ENCODE peak calls at places on chromosomes 13 and 19, in ten cellular contexts. One of them, this sample, is unnamed.

GRCh38 chr19:5264453-5264852 is 76.2 kb downstream of the PTPRS start:
- DNase-seq in bronchial epithelial cell: no peak
- DNase-seq in testis: no peak
- DNase-seq in cardiac muscle cell: no peak
- DNase-seq in esophagus squamous epithelium: no peak
- DNase-seq in foreskin fibroblast: no peak
- DNase-seq in ovary: no peak
- DNase-seq in NB4: no peak
- DNase-seq in BE2C: no peak
- DNase-seq in HCT116: no peak
- DNase-seq in this sample: no peak

GRCh38 chr19:32566246-32566830 is 14.7 kb upstream of the PDCD5 start:
- DNase-seq in bronchial epithelial cell: no peak
- DNase-seq in testis: no peak
- DNase-seq in cardiac muscle cell: peak; percentile 24
- DNase-seq in esophagus squamous epithelium: no peak
- DNase-seq in foreskin fibroblast: peak; percentile 65
- DNase-seq in ovary: no peak
- DNase-seq in NB4: peak; percentile 9
- DNase-seq in BE2C: peak; percentile 59
- DNase-seq in HCT116: no peak
- DNase-seq in this sample: peak; percentile 13

GRCh38 chr13:51311957-51312520 is 27.5 kb upstream of the SERPINE3 start:
- DNase-seq in bronchial epithelial cell: no peak
- DNase-seq in testis: no peak
- DNase-seq in cardiac muscle cell: no peak
- DNase-seq in esophagus squamous epithelium: no peak
- DNase-seq in foreskin fibroblast: no peak
- DNase-seq in ovary: no peak
- DNase-seq in NB4: no peak
- DNase-seq in BE2C: no peak
- DNase-seq in HCT116: no peak
- DNase-seq in this sample: no peak

GRCh38 chr13:66951426-66951825 is 278.7 kb downstream of the PCDH9 start:
- DNase-seq in bronchial epithelial cell: no peak
- DNase-seq in testis: no peak
- DNase-seq in cardiac muscle cell: no peak
- DNase-seq in esophagus squamous epithelium: no peak
- DNase-seq in foreskin fibroblast: no peak
- DNase-seq in ovary: no peak
- DNase-seq in NB4: no peak
- DNase-seq in BE2C: no peak
- DNase-seq in HCT116: no peak
- DNase-seq in this sample: no peak

GRCh38 chr19:29079331-29079730 is 133.6 kb downstream of the UQCRFS1 start:
- DNase-seq in bronchial epithelial cell: no peak
- DNase-seq in testis: no peak
- DNase-seq in cardiac muscle cell: no peak
- DNase-seq in esophagus squamous epithelium: no peak
- DNase-seq in foreskin fibroblast: no peak
- DNase-seq in ovary: no peak
- DNase-seq in NB4: no peak
- DNase-seq in BE2C: no peak
- DNase-seq in HCT116: no peak
- DNase-seq in this sample: no peak

GRCh38 chr13:99958402-99959126 is 13.0 kb downstream of the ZIC5 start:
- DNase-seq in bronchial epithelial cell: no peak
- DNase-seq in testis: no peak
- DNase-seq in cardiac muscle cell: no peak
- DNase-seq in esophagus squamous epithelium: no peak
- DNase-seq in foreskin fibroblast: no peak
- DNase-seq in ovary: no peak
- DNase-seq in NB4: no peak
- DNase-seq in BE2C: no peak
- DNase-seq in HCT116: no peak
- DNase-seq in this sample: no peak

GRCh38 chr13:94088742-94089141 is 390.7 kb downstream of the DCT start:
- DNase-seq in bronchial epithelial cell: no peak
- DNase-seq in testis: no peak
- DNase-seq in cardiac muscle cell: no peak
- DNase-seq in esophagus squamous epithelium: no peak
- DNase-seq in foreskin fibroblast: no peak
- DNase-seq in ovary: no peak
- DNase-seq in NB4: no peak
- DNase-seq in BE2C: no peak
- DNase-seq in HCT116: no peak
- DNase-seq in this sample: no peak

GRCh38 chr19:14089662-14090508 is 666 bp downstream of the SAMD1 start:
- DNase-seq in bronchial epithelial cell: no peak
- DNase-seq in testis: no peak
- DNase-seq in cardiac muscle cell: peak; percentile 75
- DNase-seq in esophagus squamous epithelium: no peak
- DNase-seq in foreskin fibroblast: peak; percentile 84
- DNase-seq in ovary: peak; percentile 70
- DNase-seq in NB4: peak; percentile 71
- DNase-seq in BE2C: peak; percentile 74
- DNase-seq in HCT116: no peak
- DNase-seq in this sample: peak; percentile 77

GRCh38 chr13:96460571-96460970 is 370.7 kb downstream of the HS6ST3 start:
- DNase-seq in bronchial epithelial cell: peak; percentile 10
- DNase-seq in testis: peak; percentile 26
- DNase-seq in cardiac muscle cell: peak; percentile 0
- DNase-seq in esophagus squamous epithelium: no peak
- DNase-seq in foreskin fibroblast: peak; percentile 2
- DNase-seq in ovary: no peak
- DNase-seq in NB4: no peak
- DNase-seq in BE2C: peak; percentile 72
- DNase-seq in HCT116: no peak
- DNase-seq in this sample: peak; percentile 0

GRCh38 chr13:97549201-97549600 is 115.2 kb downstream of the RAP2A start:
- DNase-seq in bronchial epithelial cell: no peak
- DNase-seq in testis: no peak
- DNase-seq in cardiac muscle cell: no peak
- DNase-seq in esophagus squamous epithelium: no peak
- DNase-seq in foreskin fibroblast: no peak
- DNase-seq in ovary: no peak
- DNase-seq in NB4: no peak
- DNase-seq in BE2C: no peak
- DNase-seq in HCT116: no peak
- DNase-seq in this sample: no peak

GRCh38 chr19:14433454-14434156 is 499 bp downstream of the PKN1 start:
- DNase-seq in bronchial epithelial cell: no peak
- DNase-seq in testis: peak; percentile 49
- DNase-seq in cardiac muscle cell: no peak
- DNase-seq in esophagus squamous epithelium: no peak
- DNase-seq in foreskin fibroblast: peak; percentile 36
- DNase-seq in ovary: peak; percentile 42
- DNase-seq in NB4: no peak
- DNase-seq in BE2C: no peak
- DNase-seq in HCT116: no peak
- DNase-seq in this sample: no peak

GRCh38 chr13:102838273-102838672 is 7.6 kb upstream of the ERCC5 start:
- DNase-seq in bronchial epithelial cell: no peak
- DNase-seq in testis: no peak
- DNase-seq in cardiac muscle cell: no peak
- DNase-seq in esophagus squamous epithelium: no peak
- DNase-seq in foreskin fibroblast: peak; percentile 16
- DNase-seq in ovary: no peak
- DNase-seq in NB4: no peak
- DNase-seq in BE2C: no peak
- DNase-seq in HCT116: no peak
- DNase-seq in this sample: no peak

GRCh38 chr13:97231118-97231831 is 9.1 kb downstream of the MBNL2 start:
- DNase-seq in bronchial epithelial cell: peak; percentile 64
- DNase-seq in testis: no peak
- DNase-seq in cardiac muscle cell: no peak
- DNase-seq in esophagus squamous epithelium: no peak
- DNase-seq in foreskin fibroblast: no peak
- DNase-seq in ovary: no peak
- DNase-seq in NB4: no peak
- DNase-seq in BE2C: peak; percentile 24
- DNase-seq in HCT116: no peak
- DNase-seq in this sample: no peak

DNA sequence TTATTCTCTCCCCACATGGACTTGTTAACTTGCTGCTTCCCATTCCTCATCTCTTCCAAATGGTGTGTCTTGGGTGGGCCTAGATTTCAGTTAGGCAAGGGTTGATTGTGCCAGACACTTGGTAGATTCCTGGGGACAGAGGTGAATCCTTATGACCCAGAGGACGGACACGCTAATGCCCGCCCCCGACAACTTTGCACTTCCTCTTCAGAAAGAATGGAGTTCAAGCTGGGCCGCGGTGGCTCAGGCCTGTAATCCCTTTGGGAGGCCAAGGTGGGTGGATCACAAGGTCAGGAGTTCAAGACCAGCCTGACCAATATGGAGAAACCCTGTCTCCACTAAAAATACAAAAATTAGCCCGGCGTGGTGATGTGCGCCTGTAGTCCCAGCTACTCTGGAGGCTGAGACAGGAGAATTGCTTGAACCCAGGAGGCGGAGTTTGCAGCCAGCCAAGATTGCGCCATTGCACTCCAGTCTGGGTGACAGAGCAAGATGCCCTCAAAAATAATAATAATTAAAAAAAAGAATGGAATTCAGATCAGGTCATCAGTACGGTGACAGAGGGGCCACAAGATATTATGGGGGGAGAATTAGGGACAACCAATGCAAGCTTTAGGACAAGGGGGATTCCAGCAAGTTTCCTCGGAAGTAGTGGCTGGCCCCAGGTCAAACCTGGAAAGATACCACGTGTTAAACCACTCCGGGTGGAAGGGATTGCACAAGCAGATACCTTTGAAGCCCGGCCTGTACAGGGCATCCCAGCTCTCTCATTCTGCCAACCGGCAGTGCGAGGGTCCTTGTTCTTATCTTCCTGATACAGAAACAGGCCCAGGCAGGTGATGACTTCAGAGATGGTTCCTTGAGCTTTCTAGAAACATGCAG is 2.7 kb downstream of the MYO9B start:
- DNase-seq in bronchial epithelial cell: peak; percentile 8
- DNase-seq in testis: no peak
- DNase-seq in cardiac muscle cell: peak; percentile 48
- DNase-seq in esophagus squamous epithelium: no peak
- DNase-seq in foreskin fibroblast: no peak
- DNase-seq in ovary: no peak
- DNase-seq in NB4: peak; percentile 51
- DNase-seq in BE2C: no peak
- DNase-seq in HCT116: no peak
- DNase-seq in this sample: peak; percentile 17
- H3K4me3 ChIP-seq in bronchial epithelial cell: no peak overlapping the region
- H3K4me3 ChIP-seq in testis: no peak overlapping the region
- H3K4me3 ChIP-seq in cardiac muscle cell: no peak overlapping the region
- H3K4me3 ChIP-seq in esophagus squamous epithelium: no peak overlapping the region
- H3K4me3 ChIP-seq in foreskin fibroblast: peak overlapping the region; percentile 10
- H3K4me3 ChIP-seq in ovary: no peak overlapping the region
- H3K4me3 ChIP-seq in NB4: peak overlapping the region; percentile 77
- H3K4me3 ChIP-seq in BE2C: no peak overlapping the region
- H3K4me3 ChIP-seq in HCT116: no peak overlapping the region
- H3K4me3 ChIP-seq in this sample: no peak overlapping the region

GRCh38 chr19:36331353-36332228 is 47.4 kb downstream of the ZFP14 start:
- DNase-seq in bronchial epithelial cell: peak; percentile 94
- DNase-seq in testis: peak; percentile 98
- DNase-seq in cardiac muscle cell: peak; percentile 96
- DNase-seq in esophagus squamous epithelium: peak; percentile 43
- DNase-seq in foreskin fibroblast: peak; percentile 97
- DNase-seq in ovary: peak; percentile 88
- DNase-seq in NB4: no peak
- DNase-seq in BE2C: peak; percentile 90
- DNase-seq in HCT116: no peak
- DNase-seq in this sample: peak; percentile 98
- TF ChIP-seq CTCF in bronchial epithelial cell: peak; percentile 3
- TF ChIP-seq CTCF in testis: peak; percentile 26
- TF ChIP-seq CTCF in cardiac muscle cell: no peak
- TF ChIP-seq CTCF in esophagus squamous epithelium: no peak
- TF ChIP-seq CTCF in foreskin fibroblast: no peak
- TF ChIP-seq CTCF in ovary: no peak
- TF ChIP-seq CTCF in NB4: no peak
- TF ChIP-seq CTCF in BE2C: no peak
- TF ChIP-seq CTCF in HCT116: no peak
- TF ChIP-seq CTCF in this sample: peak; percentile 4

DNA sequence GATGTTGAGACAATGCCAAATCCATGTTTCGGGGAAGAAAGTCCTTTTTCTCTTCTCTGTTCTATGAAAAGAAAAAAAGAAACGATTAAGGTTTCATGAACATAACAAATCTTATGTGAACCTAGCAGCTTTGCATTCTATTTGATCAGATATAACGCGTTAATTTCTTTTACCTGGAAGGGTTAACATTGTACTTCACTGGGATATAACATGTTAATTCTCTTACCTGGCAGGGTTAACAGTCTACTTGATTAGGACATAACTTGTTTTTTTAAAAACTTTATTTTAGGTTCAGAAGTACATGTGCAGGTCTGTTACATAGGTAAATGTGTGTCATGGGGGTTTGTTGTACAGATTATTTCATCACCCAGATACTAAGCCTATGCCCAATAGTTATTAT is 68.8 kb downstream of the CPAMD8 start:
- DNase-seq in bronchial epithelial cell: no peak
- DNase-seq in testis: no peak
- DNase-seq in cardiac muscle cell: no peak
- DNase-seq in esophagus squamous epithelium: no peak
- DNase-seq in foreskin fibroblast: no peak
- DNase-seq in ovary: no peak
- DNase-seq in NB4: no peak
- DNase-seq in BE2C: no peak
- DNase-seq in HCT116: no peak
- DNase-seq in this sample: no peak
- H3K4me3 ChIP-seq in bronchial epithelial cell: no peak overlapping the region
- H3K4me3 ChIP-seq in testis: no peak overlapping the region
- H3K4me3 ChIP-seq in cardiac muscle cell: no peak overlapping the region
- H3K4me3 ChIP-seq in esophagus squamous epithelium: no peak overlapping the region
- H3K4me3 ChIP-seq in foreskin fibroblast: no peak overlapping the region
- H3K4me3 ChIP-seq in ovary: no peak overlapping the region
- H3K4me3 ChIP-seq in NB4: no peak overlapping the region
- H3K4me3 ChIP-seq in BE2C: no peak overlapping the region
- H3K4me3 ChIP-seq in HCT116: no peak overlapping the region
- H3K4me3 ChIP-seq in this sample: no peak overlapping the region

DNA sequence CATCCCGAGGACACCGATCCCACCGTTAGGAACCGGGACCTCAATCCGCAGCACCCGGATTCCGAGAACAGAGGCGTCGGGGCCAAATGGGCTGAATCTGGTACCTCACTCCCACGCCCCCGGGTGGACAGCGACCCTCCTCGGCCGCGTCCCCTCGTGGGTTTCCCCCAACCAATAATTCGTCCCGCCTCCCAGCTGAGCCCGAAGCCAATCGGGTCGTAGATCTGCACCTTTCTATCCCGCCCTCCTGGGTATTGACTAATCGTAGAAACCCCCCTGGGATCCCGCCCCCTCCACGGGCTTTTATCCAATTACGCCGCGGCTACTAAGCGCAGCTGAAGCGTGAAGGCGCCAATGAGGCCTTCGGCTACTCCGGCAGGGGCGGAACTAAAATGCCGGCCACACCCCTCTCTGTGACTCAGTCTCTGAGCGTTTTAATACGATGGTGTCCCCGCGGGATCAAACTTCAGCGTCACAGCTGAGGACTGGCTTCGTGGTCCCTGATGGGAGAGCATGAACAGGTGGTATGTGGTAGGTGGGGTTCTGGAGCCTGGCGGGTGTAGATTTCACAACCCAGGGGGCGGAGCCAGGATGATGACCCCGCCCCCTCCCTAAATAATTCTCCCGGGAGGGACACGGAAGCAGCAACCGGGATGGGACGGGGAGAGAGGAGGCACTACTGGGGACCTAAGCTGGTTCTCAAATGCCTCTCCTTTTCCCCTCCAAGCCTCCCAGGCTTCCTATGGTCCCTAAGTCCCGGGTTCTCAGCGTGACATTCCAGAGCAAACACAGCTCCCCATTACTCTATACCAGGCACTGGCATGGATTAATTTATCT is at the start of the genes CCDC159 and TMEM205:
- DNase-seq in bronchial epithelial cell: peak; percentile 97
- DNase-seq in testis: peak; percentile 99
- DNase-seq in cardiac muscle cell: peak; percentile 99
- DNase-seq in esophagus squamous epithelium: peak; percentile 89
- DNase-seq in foreskin fibroblast: peak; percentile 100
- DNase-seq in ovary: peak; percentile 99
- DNase-seq in NB4: peak; percentile 98
- DNase-seq in BE2C: peak; percentile 99
- DNase-seq in HCT116: peak; percentile 100
- DNase-seq in this sample: peak; percentile 99
- TF ChIP-seq CTCF in bronchial epithelial cell: no peak
- TF ChIP-seq CTCF in testis: no peak
- TF ChIP-seq CTCF in cardiac muscle cell: peak; percentile 7
- TF ChIP-seq CTCF in esophagus squamous epithelium: no peak
- TF ChIP-seq CTCF in foreskin fibroblast: no peak
- TF ChIP-seq CTCF in ovary: no peak
- TF ChIP-seq CTCF in NB4: no peak
- TF ChIP-seq CTCF in BE2C: peak; percentile 24
- TF ChIP-seq CTCF in HCT116: no peak
- TF ChIP-seq CTCF in this sample: no peak